ENCODE peak calls at places on chromosomes 11 and 22, in six cellular contexts. B is IMR-90, X is mesenchymal stem cell, G is neuronal stem cell, K is mesendoderm, R is H1. Z is an unnamed sample.

GRCh38 chr22:21942407-21942895 is 10.2 kb downstream of the PPM1F start:
- DNase-seq in B (peak), R (no peak), X (peak), G (no peak), K (no peak), Z (no peak)

GRCh38 chr22:50318698-50319411 is 8.0 kb downstream of the DENND6B start:
- DNase-seq in K (no peak), B (no peak), R (no peak), G (no peak), X (no peak), Z (no peak)

GRCh38 chr11:8265681-8266241 is 2.1 kb upstream of the LMO1 start:
- DNase-seq in K (peak), G (no peak), X (no peak), R (no peak), B (no peak), Z (peak)

GRCh38 chr11:78698612-78699011 is 123.9 kb upstream of the NARS2 start:
- DNase-seq in X (no peak), K (no peak), B (peak), G (no peak), R (no peak), Z (no peak)

GRCh38 chr22:46286941-46287872 is 9.5 kb upstream of the GTSE1 start:
- DNase-seq in X (no peak), B (no peak), R (no peak), G (no peak), K (no peak), Z (no peak)

GRCh38 chr11:65559951-65560537 is 1.9 kb upstream of the LTBP3 start:
- DNase-seq in K (peak), B (peak), G (no peak), R (no peak), X (peak), Z (peak)

GRCh38 chr11:123356539-123356938 is 73.5 kb upstream of the GRAMD1B start:
- DNase-seq in B (no peak), G (no peak), K (no peak), R (no peak), X (no peak), Z (no peak)

GRCh38 chr11:134515081-134515960 is 103.3 kb upstream of the B3GAT1 start:
- DNase-seq in G (no peak), X (no peak), K (no peak), R (no peak), B (no peak), Z (no peak)

GRCh38 chr11:65386307-65387081 is at the start of gene FRMD8:
- DNase-seq in G (peak), X (peak), R (peak), B (peak), K (peak), Z (peak)

GRCh38 chr11:96162816-96163499 is 180.0 kb downstream of the MAML2 start:
- DNase-seq in X (peak), G (no peak), K (peak), R (no peak), B (peak), Z (no peak)

GRCh38 chr22:46368871-46369715 is 33.6 kb downstream of the TRMU start:
- DNase-seq in K (no peak), B (no peak), R (no peak), X (no peak), G (no peak), Z (no peak)

GRCh38 chr22:49411236-49411635 is 416.4 kb downstream of the BRD1 start:
- DNase-seq in B (no peak), K (no peak), G (no peak), X (no peak), R (no peak), Z (no peak)

GRCh38 chr22:45318558-45319318 is 9.0 kb downstream of the FAM118A start:
- DNase-seq in X (peak), K (peak), G (no peak), B (peak), R (no peak), Z (no peak)

GRCh38 chr11:31779268-31779879 is 31.7 kb downstream of the PAX6 start:
- DNase-seq in X (peak), K (peak), R (no peak), B (peak), G (no peak), Z (no peak)

GRCh38 chr11:36342327-36342726 is 46.2 kb downstream of the PRR5L start:
- DNase-seq in K (peak), R (no peak), B (no peak), X (no peak), G (no peak), Z (no peak)

GRCh38 chr11:36343436-36343835 is 47.3 kb downstream of the PRR5L start:
- DNase-seq in B (no peak), R (no peak), K (no peak), X (no peak), G (no peak), Z (no peak)

GRCh38 chr11:36340909-36341308 is 44.8 kb downstream of the PRR5L start:
- DNase-seq in R (no peak), K (no peak), B (no peak), X (no peak), G (no peak), Z (no peak)

GRCh38 chr11:36339899-36340298 is 43.8 kb downstream of the PRR5L start:
- DNase-seq in K (no peak), X (no peak), G (no peak), B (no peak), R (no peak), Z (no peak)

DNA sequence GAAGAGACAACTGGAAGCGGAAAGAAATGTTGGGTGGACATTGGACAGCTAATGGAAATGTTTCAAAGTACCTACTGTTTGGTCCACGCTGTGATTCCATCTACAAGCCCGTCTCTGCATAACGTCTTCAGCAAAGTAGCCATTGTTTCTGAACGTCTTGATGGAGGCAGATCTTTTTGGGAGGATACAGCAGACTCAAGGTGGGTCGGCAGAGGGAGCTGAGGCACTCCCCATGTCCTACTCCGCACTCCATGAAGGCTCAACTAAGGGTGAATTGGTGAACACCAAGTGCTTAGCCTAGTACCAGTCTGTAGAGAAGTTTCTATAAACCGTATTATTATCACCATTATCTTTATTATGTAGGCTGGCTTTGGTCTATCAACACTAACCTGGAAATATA is 45.8 kb downstream of the PRR5L start:
- DNase-seq in K (no peak), G (no peak), R (no peak), B (no peak), X (no peak), Z (no peak)
- H2AK5ac ChIP-seq in K (no peak), G (no peak), R (no peak), B (no peak), X (no peak), Z (no peak)

DNA sequence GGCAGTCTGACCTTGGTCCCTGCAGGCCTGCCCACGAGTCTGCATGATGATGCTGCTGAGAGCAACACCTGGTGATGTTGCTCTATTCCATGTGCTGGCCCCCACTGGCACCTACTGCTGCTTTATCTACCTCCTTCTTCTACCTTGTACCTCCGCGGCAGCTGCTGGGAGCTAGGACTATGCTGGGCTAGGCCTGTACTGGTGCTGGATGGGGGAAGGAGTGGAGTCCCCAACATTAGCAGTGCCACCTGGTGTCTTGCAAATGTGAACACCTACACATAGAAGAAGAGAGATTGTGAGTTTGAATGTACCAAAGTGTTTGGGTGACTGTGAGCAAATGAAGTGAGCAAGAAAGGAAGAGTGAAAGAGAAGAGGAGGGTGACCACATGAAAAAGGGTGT is 30.5 kb downstream of the PTPN5 start:
- DNase-seq in G (no peak), K (no peak), B (no peak), X (no peak), R (no peak), Z (no peak)
- H2BK15ac ChIP-seq in G (no peak), K (no peak), B (no peak), X (no peak), R (no peak), Z (no peak)

GRCh38 chr11:13286247-13286821 is 8.7 kb downstream of the BMAL1 start:
- DNase-seq in K (no peak), B (no peak), X (no peak), R (no peak), G (no peak), Z (no peak)

GRCh38 chr11:13288375-13289029 is 10.9 kb downstream of the BMAL1 start:
- DNase-seq in X (no peak), G (no peak), K (no peak), R (no peak), B (peak), Z (no peak)

GRCh38 chr11:13287681-13288080 is 10.1 kb downstream of the BMAL1 start:
- DNase-seq in G (no peak), X (no peak), K (no peak), B (no peak), R (no peak), Z (no peak)

GRCh38 chr11:13284776-13285588 is 7.4 kb downstream of the BMAL1 start:
- DNase-seq in X (no peak), R (no peak), B (no peak), G (no peak), K (no peak), Z (no peak)

DNA sequence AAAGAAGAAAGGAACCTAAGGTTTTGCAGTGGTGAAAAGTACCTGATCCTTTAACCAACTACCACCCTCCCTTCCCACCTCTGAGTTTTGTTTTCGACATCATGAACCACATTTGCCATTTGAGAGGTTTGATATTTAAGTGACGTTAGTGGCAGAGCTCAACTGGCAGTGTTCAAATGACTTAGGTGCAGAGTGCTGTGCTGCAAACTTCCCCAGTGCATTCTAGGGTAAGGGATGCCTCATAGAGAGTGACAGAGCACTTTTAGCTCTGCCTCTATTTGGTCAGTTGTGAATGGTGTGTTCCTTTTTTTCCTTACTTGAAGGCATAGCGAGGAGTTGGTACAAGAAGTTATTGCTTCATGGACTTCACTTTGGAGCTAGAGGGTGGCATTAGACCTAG is 9.4 kb downstream of the BMAL1 start:
- DNase-seq in X (no peak), G (no peak), R (no peak), B (no peak), K (no peak), Z (no peak)
- H3K23ac ChIP-seq in X (no peak), G (no peak), R (no peak), B (no peak), K (no peak), Z (no peak)

DNA sequence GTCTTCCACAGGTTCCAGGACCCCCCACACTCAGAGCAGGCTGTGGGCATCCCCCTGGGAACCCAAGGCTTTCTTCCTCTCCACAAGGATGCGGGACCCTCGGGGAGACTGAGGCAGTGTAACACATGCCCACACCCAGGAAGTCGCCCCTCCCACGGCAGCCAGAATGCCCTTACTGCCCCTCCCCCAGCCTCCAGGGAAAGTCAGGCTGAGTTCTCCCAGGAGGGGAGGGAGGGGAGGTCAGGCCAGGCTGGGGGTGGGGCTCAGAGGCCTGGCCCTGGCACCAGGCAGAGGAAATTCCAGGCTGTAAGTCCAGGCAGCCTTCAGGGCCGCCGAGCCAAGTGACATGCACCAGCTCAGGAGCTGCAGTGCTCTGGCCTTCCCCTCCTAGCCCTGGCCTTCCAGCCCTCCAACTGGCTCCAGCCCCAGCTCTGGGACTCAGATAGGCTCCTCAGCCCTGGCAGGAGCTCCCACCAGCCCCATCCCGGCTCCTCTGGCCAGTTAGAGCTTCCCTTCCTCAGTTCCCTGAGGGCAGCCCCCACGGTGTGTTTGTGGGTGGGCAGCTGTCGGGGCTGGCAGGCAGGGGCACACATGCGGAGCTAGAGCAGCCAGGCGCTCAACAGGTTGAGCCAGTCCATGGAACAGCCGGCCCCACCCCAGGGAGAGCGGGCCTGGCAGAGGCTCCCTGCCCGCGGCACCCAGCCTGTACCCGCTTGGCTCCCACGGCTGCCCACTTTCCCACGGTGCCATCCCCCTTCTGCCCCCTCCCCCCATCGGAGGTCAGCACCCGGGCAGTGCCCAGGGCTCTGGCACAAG is 3.6 kb downstream of the BCL9L start:
- DNase-seq in B (peak), X (peak), G (no peak), K (peak), R (peak), Z (peak)
- H2AK5ac ChIP-seq in B (peak), X (peak), G (peak), K (no peak), R (peak), Z (no peak)

DNA sequence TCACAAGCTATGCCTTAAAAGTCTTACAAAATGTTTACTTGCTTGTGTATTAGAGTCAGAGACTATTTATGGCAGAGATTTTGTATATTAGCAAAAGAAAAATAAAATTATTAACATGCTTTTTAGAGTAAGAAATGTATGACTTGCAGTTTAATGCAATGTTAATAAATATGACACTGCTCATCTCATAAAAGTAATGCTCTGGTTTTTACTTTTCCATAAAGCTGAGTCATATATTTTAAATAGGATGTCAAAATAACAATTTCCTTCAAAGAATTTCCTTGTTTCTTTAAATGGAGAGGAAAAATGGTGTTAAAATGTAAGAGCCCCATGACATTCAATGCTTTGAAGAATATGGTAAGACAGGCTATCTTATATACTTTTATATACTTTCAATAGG is 16.3 kb upstream of the RDX start:
- DNase-seq in K (no peak), R (no peak), B (no peak), X (no peak), G (no peak), Z (no peak)
- H2BK15ac ChIP-seq in K (no peak), R (no peak), B (no peak), X (no peak), G (no peak), Z (no peak)

Z was measured in H9.